ENCODE peak calls at places on chromosomes 12 and 14, in nine cellular contexts. M is erythroblast, P is M059J, O is H54, K is body of pancreas, B is GM03348, R is IMR-90, U is left ventricle myocardium inferior, H is hepatic stellate cell. L is an unnamed sample.

GRCh38 chr12:87758271-87758670 is 270.9 kb downstream of the C12orf50 start:
- DNase-seq in R (peak), K (no peak), U (no peak), B (no peak), P (no peak), H (no peak), M (no peak), O (no peak), L (no peak)

GRCh38 chr14:79016828-79017505 is 846.8 kb downstream of the NRXN3 start:
- DNase-seq in M (no peak), H (peak), O (peak), R (peak), B (peak), P (peak), K (no peak), U (no peak), L (peak)

GRCh38 chr12:131773582-131774221 is 54.5 kb upstream of the MMP17 start:
- DNase-seq in U (no peak), R (no peak), H (no peak), K (no peak), M (no peak), B (no peak), P (no peak), O (no peak), L (no peak)

GRCh38 chr12:124392991-124393790 is 98.3 kb downstream of the RFLNA start:
- DNase-seq in M (no peak), P (peak), U (peak), K (peak), B (peak), R (peak), H (peak), O (peak), L (peak)

GRCh38 chr12:110269622-110270124 is 11.4 kb upstream of the ATP2A2 start:
- DNase-seq in K (no peak), H (peak), O (peak), U (no peak), P (peak), B (peak), M (no peak), R (peak), L (peak)

GRCh38 chr14:22297376-22297775 is 291.6 kb downstream of the DAD1 start:
- DNase-seq in R (no peak), M (no peak), O (no peak), K (no peak), U (no peak), H (no peak), B (no peak), P (no peak), L (no peak)

GRCh38 chr14:76887196-76887595 is 61.0 kb downstream of the LRRC74A start:
- DNase-seq in O (no peak), R (peak), U (no peak), P (peak), H (no peak), K (peak), M (no peak), B (peak), L (peak)

GRCh38 chr12:132159555-132160003 is 15.3 kb downstream of the NOC4L start:
- DNase-seq in M (no peak), K (no peak), B (no peak), O (no peak), P (no peak), R (no peak), H (no peak), U (peak), L (no peak)

GRCh38 chr12:98752726-98753125 is 107.6 kb downstream of the APAF1 start:
- DNase-seq in O (peak), K (no peak), B (peak), H (no peak), U (no peak), P (peak), R (peak), M (no peak), L (peak)

GRCh38 chr12:29350080-29350479 is 30.9 kb downstream of the ERGIC2 start:
- DNase-seq in H (no peak), M (peak), R (peak), O (no peak), K (no peak), U (no peak), P (peak), B (peak), L (peak)

L was measured in ELR.